ENCODE peak calls at places on chromosomes 2 and 18, in six cellular contexts. One of them, this sample, is unnamed. For H3K36me3, the result is how much of the 10 kb centered on the place peaks cover.

GRCh38 chr2:215698566-215698965 is 262.7 kb upstream of the FN1 start:
- DNase-seq in endodermal cell: no peak
- DNase-seq in fibroblast of lung: peak
- DNase-seq in Caco-2: no peak
- DNase-seq in cardiac muscle cell: peak
- DNase-seq in brain microvascular endothelial cell: peak
- DNase-seq in this sample: no peak

GRCh38 chr2:28702415-28702859 is 49.2 kb upstream of the PPP1CB start:
- DNase-seq in cardiac muscle cell: no peak
- DNase-seq in fibroblast of lung: no peak
- DNase-seq in endodermal cell: no peak
- DNase-seq in Caco-2: no peak
- DNase-seq in brain microvascular endothelial cell: no peak
- DNase-seq in this sample: no peak

GRCh38 chr18:4403836-4404235 is 51.3 kb downstream of the DLGAP1 start:
- DNase-seq in fibroblast of lung: no peak
- DNase-seq in Caco-2: no peak
- DNase-seq in cardiac muscle cell: no peak
- DNase-seq in brain microvascular endothelial cell: no peak
- DNase-seq in endodermal cell: no peak
- DNase-seq in this sample: no peak

GRCh38 chr2:231568098-231568784 is 24.4 kb upstream of the TEX44 start:
- DNase-seq in endodermal cell: peak
- DNase-seq in fibroblast of lung: no peak
- DNase-seq in cardiac muscle cell: no peak
- DNase-seq in Caco-2: no peak
- DNase-seq in brain microvascular endothelial cell: no peak
- DNase-seq in this sample: no peak

GRCh38 chr18:9987931-9988330 is 74.1 kb downstream of the VAPA start:
- DNase-seq in fibroblast of lung: no peak
- DNase-seq in Caco-2: no peak
- DNase-seq in endodermal cell: no peak
- DNase-seq in brain microvascular endothelial cell: no peak
- DNase-seq in cardiac muscle cell: no peak
- DNase-seq in this sample: no peak

GRCh38 chr2:151315381-151315903 is 26.0 kb upstream of the NMI start:
- DNase-seq in brain microvascular endothelial cell: peak
- DNase-seq in Caco-2: no peak
- DNase-seq in cardiac muscle cell: peak
- DNase-seq in fibroblast of lung: peak
- DNase-seq in endodermal cell: peak
- DNase-seq in this sample: peak

GRCh38 chr2:27078267-27079194 is at the start of gene EMILIN1:
- DNase-seq in cardiac muscle cell: peak
- DNase-seq in fibroblast of lung: peak
- DNase-seq in brain microvascular endothelial cell: peak
- DNase-seq in endodermal cell: peak
- DNase-seq in Caco-2: no peak
- DNase-seq in this sample: no peak

GRCh38 chr2:172693037-172693436 is 42.6 kb upstream of the RAPGEF4 start:
- DNase-seq in endodermal cell: no peak
- DNase-seq in Caco-2: no peak
- DNase-seq in cardiac muscle cell: peak
- DNase-seq in fibroblast of lung: peak
- DNase-seq in brain microvascular endothelial cell: peak
- DNase-seq in this sample: no peak

GRCh38 chr2:36360834-36361233 is 5.3 kb downstream of the CRIM1 start:
- DNase-seq in fibroblast of lung: no peak
- DNase-seq in cardiac muscle cell: no peak
- DNase-seq in brain microvascular endothelial cell: no peak
- DNase-seq in endodermal cell: no peak
- DNase-seq in Caco-2: no peak
- DNase-seq in this sample: no peak

GRCh38 chr2:201244829-201245228 is 15.5 kb upstream of the CASP8 start:
- DNase-seq in endodermal cell: no peak
- DNase-seq in brain microvascular endothelial cell: no peak
- DNase-seq in Caco-2: no peak
- DNase-seq in fibroblast of lung: no peak
- DNase-seq in cardiac muscle cell: no peak
- DNase-seq in this sample: no peak

GRCh38 chr2:214310319-214310718 is 100.5 kb upstream of the VWC2L start:
- DNase-seq in fibroblast of lung: no peak
- DNase-seq in endodermal cell: peak
- DNase-seq in Caco-2: no peak
- DNase-seq in brain microvascular endothelial cell: no peak
- DNase-seq in cardiac muscle cell: no peak
- DNase-seq in this sample: no peak

GRCh38 chr2:120883607-120884405 is 148.1 kb downstream of the GLI2 start:
- DNase-seq in endodermal cell: peak
- DNase-seq in cardiac muscle cell: no peak
- DNase-seq in Caco-2: no peak
- DNase-seq in fibroblast of lung: no peak
- DNase-seq in brain microvascular endothelial cell: no peak
- DNase-seq in this sample: no peak
- TF ChIP-seq CTCF in endodermal cell: peak
- TF ChIP-seq CTCF in cardiac muscle cell: no peak
- TF ChIP-seq CTCF in Caco-2: peak
- TF ChIP-seq CTCF in fibroblast of lung: no peak
- TF ChIP-seq CTCF in brain microvascular endothelial cell: peak
- TF ChIP-seq CTCF in this sample: peak

GRCh38 chr18:49303376-49303775 is 157.1 kb downstream of the DYM start:
- DNase-seq in cardiac muscle cell: no peak
- DNase-seq in Caco-2: no peak
- DNase-seq in endodermal cell: no peak
- DNase-seq in fibroblast of lung: no peak
- DNase-seq in brain microvascular endothelial cell: no peak
- DNase-seq in this sample: no peak
- H3K36me3 ChIP-seq in cardiac muscle cell: under half
- H3K36me3 ChIP-seq in Caco-2: under half
- H3K36me3 ChIP-seq in endodermal cell: under half
- H3K36me3 ChIP-seq in fibroblast of lung: under half
- H3K36me3 ChIP-seq in brain microvascular endothelial cell: under half
- H3K36me3 ChIP-seq in this sample: under half

DNA sequence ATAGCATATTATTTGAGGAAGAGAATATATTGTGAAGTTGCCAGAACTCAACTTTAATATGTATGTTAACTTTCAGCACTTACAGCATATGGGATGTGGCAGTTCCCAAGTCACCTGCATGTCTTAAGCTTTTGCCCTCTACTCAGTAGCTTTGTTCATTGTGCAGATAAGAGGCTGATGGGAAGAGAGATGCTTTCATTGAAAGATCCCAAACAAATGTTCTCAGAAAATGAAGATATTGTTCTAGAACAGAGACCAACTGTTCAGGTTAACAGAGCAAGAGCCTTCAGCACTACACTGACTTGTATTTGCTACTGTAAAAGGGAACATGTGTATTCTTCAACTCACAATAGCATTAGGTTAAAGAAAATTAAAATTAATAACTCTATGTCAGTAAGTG is 28.1 kb downstream of the GAREM1 start:
- DNase-seq in Caco-2: no peak
- DNase-seq in fibroblast of lung: no peak
- DNase-seq in endodermal cell: no peak
- DNase-seq in brain microvascular endothelial cell: no peak
- DNase-seq in cardiac muscle cell: no peak
- DNase-seq in this sample: no peak
- H3K4me3 ChIP-seq in Caco-2: no peak
- H3K4me3 ChIP-seq in fibroblast of lung: no peak
- H3K4me3 ChIP-seq in endodermal cell: no peak
- H3K4me3 ChIP-seq in brain microvascular endothelial cell: no peak
- H3K4me3 ChIP-seq in cardiac muscle cell: no peak
- H3K4me3 ChIP-seq in this sample: no peak

GRCh38 chr2:173749315-173749714 is 215.9 kb downstream of the SP3 start:
- DNase-seq in endodermal cell: no peak
- DNase-seq in fibroblast of lung: peak
- DNase-seq in cardiac muscle cell: peak
- DNase-seq in Caco-2: no peak
- DNase-seq in brain microvascular endothelial cell: peak
- DNase-seq in this sample: no peak
- TF ChIP-seq CTCF in endodermal cell: peak
- TF ChIP-seq CTCF in fibroblast of lung: peak
- TF ChIP-seq CTCF in cardiac muscle cell: peak
- TF ChIP-seq CTCF in Caco-2: peak
- TF ChIP-seq CTCF in brain microvascular endothelial cell: peak
- TF ChIP-seq CTCF in this sample: peak

GRCh38 chr2:233275223-233275622 is 23.8 kb downstream of the ATG16L1 start:
- DNase-seq in brain microvascular endothelial cell: no peak
- DNase-seq in endodermal cell: no peak
- DNase-seq in fibroblast of lung: no peak
- DNase-seq in Caco-2: no peak
- DNase-seq in cardiac muscle cell: no peak
- DNase-seq in this sample: no peak

GRCh38 chr2:233280114-233280693 is 27.4 kb upstream of the SAG start:
- DNase-seq in endodermal cell: no peak
- DNase-seq in fibroblast of lung: peak
- DNase-seq in cardiac muscle cell: no peak
- DNase-seq in brain microvascular endothelial cell: no peak
- DNase-seq in Caco-2: no peak
- DNase-seq in this sample: no peak

GRCh38 chr2:233281986-233282603 is 25.5 kb upstream of the SAG start:
- DNase-seq in cardiac muscle cell: no peak
- DNase-seq in fibroblast of lung: no peak
- DNase-seq in brain microvascular endothelial cell: no peak
- DNase-seq in endodermal cell: no peak
- DNase-seq in Caco-2: no peak
- DNase-seq in this sample: no peak

GRCh38 chr2:233281553-233281952 is 26.1 kb upstream of the SAG start:
- DNase-seq in Caco-2: no peak
- DNase-seq in fibroblast of lung: no peak
- DNase-seq in cardiac muscle cell: no peak
- DNase-seq in brain microvascular endothelial cell: no peak
- DNase-seq in endodermal cell: no peak
- DNase-seq in this sample: no peak

DNA sequence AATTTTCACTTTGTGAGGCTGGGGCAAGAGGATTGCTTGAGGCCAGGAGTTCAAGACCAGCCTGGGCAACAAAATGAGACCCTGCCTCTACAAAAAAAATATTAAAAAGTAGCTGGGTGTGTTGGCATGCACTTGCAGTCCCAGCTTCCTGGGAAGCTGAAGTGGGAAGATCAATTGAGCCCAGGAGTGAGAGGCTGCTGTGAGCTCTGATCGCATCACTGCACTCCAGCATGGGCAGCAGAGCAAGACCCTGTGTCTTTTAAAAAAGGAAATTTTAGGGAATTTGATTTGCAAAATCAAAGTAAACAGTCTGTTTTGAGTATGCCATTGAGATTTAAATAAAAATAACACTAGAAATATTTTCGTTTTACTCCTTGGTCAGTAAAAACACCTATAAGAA is 27.4 kb downstream of the ATG16L1 start:
- DNase-seq in cardiac muscle cell: no peak
- DNase-seq in endodermal cell: no peak
- DNase-seq in brain microvascular endothelial cell: no peak
- DNase-seq in fibroblast of lung: no peak
- DNase-seq in Caco-2: no peak
- DNase-seq in this sample: no peak
- H3K36me3 ChIP-seq in cardiac muscle cell: half or more
- H3K36me3 ChIP-seq in endodermal cell: half or more
- H3K36me3 ChIP-seq in brain microvascular endothelial cell: half or more
- H3K36me3 ChIP-seq in fibroblast of lung: under half
- H3K36me3 ChIP-seq in Caco-2: under half
- H3K36me3 ChIP-seq in this sample: half or more

GRCh38 chr18:63143246-63143847 is 176.2 kb downstream of the BCL2 start:
- DNase-seq in brain microvascular endothelial cell: no peak
- DNase-seq in Caco-2: no peak
- DNase-seq in endodermal cell: no peak
- DNase-seq in fibroblast of lung: no peak
- DNase-seq in cardiac muscle cell: no peak
- DNase-seq in this sample: no peak

GRCh38 chr18:63141777-63142176 is 177.8 kb downstream of the BCL2 start:
- DNase-seq in Caco-2: no peak
- DNase-seq in brain microvascular endothelial cell: no peak
- DNase-seq in fibroblast of lung: no peak
- DNase-seq in endodermal cell: no peak
- DNase-seq in cardiac muscle cell: no peak
- DNase-seq in this sample: no peak

GRCh38 chr18:63140038-63140450 is 179.5 kb downstream of the BCL2 start:
- DNase-seq in brain microvascular endothelial cell: no peak
- DNase-seq in Caco-2: no peak
- DNase-seq in endodermal cell: no peak
- DNase-seq in fibroblast of lung: no peak
- DNase-seq in cardiac muscle cell: no peak
- DNase-seq in this sample: no peak

GRCh38 chr18:63142502-63143045 is 177.0 kb downstream of the BCL2 start:
- DNase-seq in cardiac muscle cell: no peak
- DNase-seq in brain microvascular endothelial cell: no peak
- DNase-seq in Caco-2: no peak
- DNase-seq in fibroblast of lung: no peak
- DNase-seq in endodermal cell: no peak
- DNase-seq in this sample: no peak

GRCh38 chr18:63140997-63141776 is 178.4 kb downstream of the BCL2 start:
- DNase-seq in fibroblast of lung: no peak
- DNase-seq in brain microvascular endothelial cell: no peak
- DNase-seq in endodermal cell: no peak
- DNase-seq in Caco-2: no peak
- DNase-seq in cardiac muscle cell: no peak
- DNase-seq in this sample: peak
- H3K4me3 ChIP-seq in fibroblast of lung: no peak
- H3K4me3 ChIP-seq in brain microvascular endothelial cell: no peak
- H3K4me3 ChIP-seq in endodermal cell: no peak
- H3K4me3 ChIP-seq in Caco-2: no peak
- H3K4me3 ChIP-seq in cardiac muscle cell: no peak
- H3K4me3 ChIP-seq in this sample: no peak